ENCODE peak calls at places on chromosomes 7 and 10, in seven cellular contexts. H is IMR-90, T is neural progenitor cell, S is H9, C is keratinocyte, O is DND-41, V is SK-N-SH. M is an unnamed sample.

GRCh38 chr10:22271786-22272185 is 44.4 kb upstream of the COMMD3 start:
- DNase-seq in V (no peak), T (no peak), S (no peak), H (no peak), O (no peak), C (no peak), M (no peak)

GRCh38 chr10:63711866-63712716 is 190.9 kb downstream of the REEP3 start:
- DNase-seq in O (peak; percentile 13), H (peak; percentile 97), V (peak; percentile 82), C (peak; percentile 71), S (no peak), T (no peak), M (no peak)

GRCh38 chr7:140263277-140263676 is 86.5 kb upstream of the KDM7A start:
- DNase-seq in C (no peak), O (peak; percentile 50), H (no peak), V (no peak), S (no peak), T (no peak), M (no peak)

GRCh38 chr7:4681922-4682620 is at the start of gene FOXK1:
- DNase-seq in T (peak; percentile 89), S (peak; percentile 59), O (peak; percentile 82), H (peak; percentile 65), C (no peak), V (peak; percentile 99), M (peak; percentile 82)

GRCh38 chr10:8349610-8350249 is 295.2 kb downstream of the GATA3 start:
- DNase-seq in S (no peak), O (no peak), T (no peak), C (no peak), V (no peak), H (no peak), M (no peak)

GRCh38 chr10:92108747-92109146 is 182.1 kb downstream of the CPEB3 start:
- DNase-seq in V (no peak), T (no peak), H (no peak), S (no peak), O (no peak), C (no peak), M (no peak)

GRCh38 chr10:120949511-120950102 is 98.4 kb downstream of the WDR11 start:
- DNase-seq in C (no peak), S (peak; percentile 52), H (no peak), T (peak; percentile 60), V (no peak), O (no peak), M (peak; percentile 72)

GRCh38 chr7:137476937-137477336 is 133.4 kb upstream of the PTN start:
- DNase-seq in H (peak; percentile 59), S (no peak), V (no peak), T (no peak), C (no peak), O (no peak), M (no peak)

GRCh38 chr7:137592232-137592896 is 248.8 kb upstream of the PTN start:
- DNase-seq in H (peak; percentile 84), S (peak; percentile 72), T (peak; percentile 83), O (peak; percentile 15), V (peak; percentile 74), C (no peak), M (peak; percentile 89)

GRCh38 chr7:139105037-139105382 is 4.5 kb downstream of the ZC3HAV1 start:
- DNase-seq in O (no peak), V (no peak), T (no peak), H (no peak), C (no peak), S (no peak), M (no peak)

GRCh38 chr7:67729771-67730170 is 733.1 kb downstream of the TYW1 start:
- DNase-seq in V (no peak), S (no peak), H (no peak), T (no peak), C (no peak), O (no peak), M (peak; percentile 59)

GRCh38 chr7:102467581-102468415 is 3.0 kb downstream of the LRWD1 start:
- DNase-seq in V (no peak), T (no peak), C (no peak), O (no peak), S (no peak), H (no peak), M (peak; percentile 40)

GRCh38 chr7:111047595-111047994 is 43.3 kb upstream of the LRRN3 start:
- DNase-seq in T (no peak), S (no peak), O (no peak), H (no peak), V (no peak), C (no peak), M (no peak)

GRCh38 chr10:110355922-110356627 is 51.4 kb upstream of the SMNDC1 start:
- DNase-seq in V (no peak), O (no peak), T (no peak), C (no peak), H (no peak), S (no peak), M (no peak)

GRCh38 chr10:14072541-14072940 is 258.2 kb downstream of the FRMD4A start:
- DNase-seq in C (no peak), O (no peak), V (no peak), T (no peak), H (no peak), S (no peak), M (no peak)

GRCh38 chr10:2296179-2296578 is 558.9 kb upstream of the ADARB2 start:
- DNase-seq in H (no peak), O (no peak), S (peak; percentile 47), V (no peak), T (no peak), C (no peak), M (no peak)

GRCh38 chr10:114905450-114905849 is 32.5 kb upstream of the TRUB1 start:
- DNase-seq in O (no peak), T (peak; percentile 11), S (no peak), V (no peak), H (peak; percentile 16), C (no peak), M (no peak)

GRCh38 chr10:29956335-29956924 is 103.0 kb downstream of the JCAD start:
- DNase-seq in C (no peak), V (no peak), O (no peak), T (no peak), H (no peak), S (no peak), M (no peak)

GRCh38 chr10:102434251-102434913 is 2.0 kb upstream of the CUEDC2 start:
- DNase-seq in S (no peak), C (no peak), T (no peak), V (no peak), O (no peak), H (peak; percentile 64), M (no peak)

GRCh38 chr7:73738220-73738611 is 386 bp downstream of the ABHD11 start:
- DNase-seq in T (peak; percentile 74), S (peak; percentile 76), H (peak; percentile 25), C (no peak), V (peak; percentile 94), O (peak; percentile 72), M (peak; percentile 90)

GRCh38 chr7:87934699-87935372 is 785 bp downstream of the ADAM22 start:
- DNase-seq in H (no peak), T (peak; percentile 52), C (no peak), O (peak; percentile 36), S (peak; percentile 35), V (peak; percentile 81), M (peak; percentile 74)

GRCh38 chr7:87935373-87935706 is 1.3 kb downstream of the ADAM22 start:
- DNase-seq in T (no peak), S (no peak), H (no peak), V (no peak), C (no peak), O (no peak), M (no peak)

GRCh38 chr7:87933953-87934698 is at the start of gene ADAM22:
- DNase-seq in V (peak; percentile 98), O (peak; percentile 95), T (peak; percentile 95), C (no peak), S (peak; percentile 95), H (peak; percentile 64), M (peak; percentile 96)

DNA sequence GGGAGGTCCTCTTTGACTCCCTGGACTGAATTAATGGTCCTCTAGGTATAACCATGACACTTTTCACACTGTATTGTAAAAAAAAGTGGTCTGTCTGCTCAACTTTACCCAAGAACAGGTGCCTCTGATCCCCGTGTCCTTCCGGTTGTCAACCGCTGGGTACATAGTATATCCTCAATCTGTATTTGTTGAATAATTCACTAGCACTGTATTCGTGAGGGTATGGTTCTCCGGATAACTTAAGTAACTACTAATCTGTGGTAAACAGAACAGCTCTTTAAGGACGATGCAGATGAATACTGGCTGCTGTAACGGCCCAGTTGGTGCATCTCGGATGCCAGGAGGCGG is 472 bp upstream of the ADAM22 start:
- DNase-seq in S (no peak), H (no peak), T (no peak), O (no peak), V (no peak), C (no peak), M (no peak)
- H3K9ac ChIP-seq in S (no peak overlapping the region), H (no peak overlapping the region), T (no peak overlapping the region), O (peak overlapping the region; percentile 72), V (no peak overlapping the region), C (no peak overlapping the region), M (no peak overlapping the region)

DNA sequence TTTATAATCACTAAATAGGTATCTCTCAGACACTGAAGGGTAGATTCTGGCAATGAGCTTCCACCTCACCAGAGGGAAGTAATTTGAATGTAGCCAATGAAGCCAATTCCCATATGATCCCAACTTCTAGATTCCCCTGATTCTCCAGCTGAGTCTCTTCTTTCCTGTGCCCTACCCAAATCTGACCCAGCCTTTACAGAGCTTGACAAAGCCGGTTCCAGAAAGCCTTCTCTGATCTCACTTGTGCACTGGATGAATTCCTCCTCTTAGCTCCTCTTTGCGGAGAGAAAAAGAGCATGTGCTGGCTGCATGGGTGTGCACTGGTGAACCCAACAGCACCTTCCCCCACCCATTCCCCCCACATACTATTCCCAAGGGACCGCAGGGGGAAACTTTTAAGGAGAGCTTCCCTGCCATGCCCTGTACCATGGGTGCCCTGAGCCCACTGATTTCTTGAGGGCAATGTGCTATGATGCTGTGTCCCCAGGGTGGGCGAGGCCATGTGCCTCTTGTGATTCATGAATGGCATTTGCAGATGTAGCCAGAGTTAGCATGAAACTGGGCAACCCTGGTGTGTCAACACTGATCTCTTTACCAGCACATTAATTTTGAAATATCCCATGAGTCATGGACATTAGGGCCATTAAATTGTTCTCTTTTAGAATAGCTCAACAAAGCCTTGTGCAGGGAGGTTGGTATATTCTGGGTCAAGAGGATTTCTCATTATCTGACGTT is 50.4 kb upstream of the PLEKHA1 start:
- DNase-seq in O (no peak), T (no peak), C (no peak), S (no peak), H (no peak), V (no peak), M (no peak)
- H3K27ac ChIP-seq in O (no peak overlapping the region), T (no peak overlapping the region), C (peak overlapping the region; percentile 27), S (no peak overlapping the region), H (no peak overlapping the region), V (no peak overlapping the region), M (no peak overlapping the region)

GRCh38 chr10:5737352-5737751 is 52.7 kb downstream of the TASOR2 start:
- DNase-seq in T (peak; percentile 45), S (peak; percentile 54), H (no peak), V (no peak), C (no peak), O (no peak), M (peak; percentile 76)
- TF ChIP-seq CTCF in T (peak; percentile 45), S (peak; percentile 57), H (no peak), V (no peak), C (no peak), O (no peak), M (peak; percentile 66)

DNA sequence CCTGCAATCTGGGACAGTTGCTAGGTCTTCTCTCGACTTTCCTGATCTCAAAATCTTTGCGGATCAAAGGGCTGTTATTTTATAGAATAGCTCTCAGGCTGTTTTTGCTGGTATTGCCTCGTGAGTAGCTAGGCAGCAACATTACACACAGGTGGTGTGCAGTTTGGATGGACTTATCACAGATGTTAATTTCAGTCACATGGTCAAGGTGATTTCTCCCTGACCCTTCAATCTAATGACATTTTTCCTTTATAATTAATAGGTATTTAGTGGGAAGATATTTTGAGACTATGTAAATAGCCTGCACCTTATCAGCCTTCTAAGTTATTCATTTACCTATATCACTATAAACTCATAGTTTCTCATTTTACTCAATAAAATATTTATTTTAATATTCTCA is 309.6 kb upstream of the PRKCQ start:
- DNase-seq in O (no peak), H (no peak), T (no peak), C (no peak), S (no peak), V (no peak), M (no peak)
- H3K9ac ChIP-seq in O (no peak overlapping the region), H (no peak overlapping the region), T (no peak overlapping the region), C (no peak overlapping the region), S (no peak overlapping the region), V (no peak overlapping the region), M (no peak overlapping the region)

M was measured in endodermal cell.